ENCODE peak calls at places on chromosomes 4 and X, in five cellular contexts. E is AG08395, S is small intestine, J is cardiac fibroblast, Y is stomach. P is an unnamed sample.

GRCh38 chr4:67678612-67679011 is 22.3 kb downstream of the UBA6 start:
- DNase-seq in E (no peak), S (no peak), J (no peak), Y (no peak), P (no peak)

GRCh38 chrX:64580605-64581004 is 185.4 kb upstream of the MTMR8 start:
- DNase-seq in E (no peak), S (no peak), J (no peak), Y (no peak), P (no peak)

GRCh38 chr4:6768539-6768905 is 14.0 kb upstream of the KIAA0232 start:
- DNase-seq in E (peak), S (peak), J (peak), Y (no peak), P (no peak)

GRCh38 chr4:41796545-41797210 is 48.2 kb upstream of the PHOX2B start:
- DNase-seq in E (no peak), S (no peak), J (no peak), Y (no peak), P (no peak)

GRCh38 chrX:154775611-154776349 is 13.1 kb downstream of the DKC1 start:
- DNase-seq in E (no peak), S (peak), J (no peak), Y (no peak), P (no peak)

GRCh38 chr4:85445058-85445639 is 29.8 kb upstream of the ARHGAP24 start:
- DNase-seq in E (no peak), S (no peak), J (no peak), Y (no peak), P (no peak)

GRCh38 chr4:90542216-90542615 is 415.0 kb downstream of the CCSER1 start:
- DNase-seq in E (no peak), S (no peak), J (no peak), Y (no peak), P (no peak)

GRCh38 chrX:40154229-40154852 is 56.6 kb upstream of the BCOR start:
- DNase-seq in E (no peak), S (no peak), J (peak), Y (no peak), P (no peak)

GRCh38 chr4:184310171-184310567 is 92.5 kb upstream of the ENPP6 start:
- DNase-seq in E (no peak), S (peak), J (peak), Y (no peak), P (no peak)

GRCh38 chrX:10726647-10727046 is 106.3 kb upstream of the MID1 start:
- DNase-seq in E (peak), S (no peak), J (peak), Y (no peak), P (no peak)

GRCh38 chr4:26273308-26273980 is 47.4 kb upstream of the RBPJ start:
- DNase-seq in E (no peak), S (no peak), J (no peak), Y (no peak), P (no peak)

GRCh38 chr4:25524616-25525146 is 131.0 kb upstream of the SLC34A2 start:
- DNase-seq in E (no peak), S (no peak), J (no peak), Y (no peak), P (no peak)

GRCh38 chr4:76874176-76874575 is 23.8 kb downstream of the SOWAHB start:
- DNase-seq in E (no peak), S (no peak), J (no peak), Y (no peak), P (no peak)

GRCh38 chrX:120668357-120668756 is 38.5 kb upstream of the C1GALT1C1 start:
- DNase-seq in E (no peak), S (no peak), J (peak), Y (no peak), P (no peak)

GRCh38 chr4:130922955-130923354 is 1827.0 kb downstream of the C4orf33 start:
- DNase-seq in E (no peak), S (no peak), J (no peak), Y (no peak), P (no peak)

GRCh38 chr4:98261291-98262271 is at the start of gene RAP1GDS1:
- DNase-seq in E (peak), S (peak), J (peak), Y (peak), P (peak)

GRCh38 chr4:138981930-138982390 is 33.6 kb upstream of the NOCT start:
- DNase-seq in E (peak), S (no peak), J (peak), Y (no peak), P (peak)

GRCh38 chr4:110361921-110362320 is 114.0 kb upstream of the ENPEP start:
- DNase-seq in E (peak), S (no peak), J (peak), Y (no peak), P (no peak)

GRCh38 chrX:136046295-136046894 is 61.2 kb downstream of the SLC9A6 start:
- DNase-seq in E (no peak), S (no peak), J (peak), Y (no peak), P (no peak)

GRCh38 chrX:70437921-70438665 is 6.5 kb upstream of the DLG3 start:
- DNase-seq in E (no peak), S (no peak), J (peak), Y (no peak), P (no peak)

GRCh38 chr4:112514079-112514448 is 1.9 kb downstream of the NEUROG2 start:
- DNase-seq in E (no peak), S (no peak), J (no peak), Y (no peak), P (no peak)

GRCh38 chrX:67544871-67545771 is 1.3 kb downstream of the AR start:
- DNase-seq in E (no peak), S (no peak), J (peak), Y (no peak), P (no peak)

GRCh38 chr4:78939667-78940008 is 400 bp upstream of the PAQR3 start:
- DNase-seq in E (no peak), S (no peak), J (no peak), Y (no peak), P (no peak)

GRCh38 chr4:183906736-183907651 is 1.9 kb downstream of the STOX2 start:
- DNase-seq in E (no peak), S (no peak), J (no peak), Y (no peak), P (peak)

GRCh38 chr4:75545526-75545925 is 10.3 kb upstream of the ODAPH start:
- DNase-seq in E (peak), S (no peak), J (peak), Y (no peak), P (no peak)

GRCh38 chr4:54363037-54363436 is 133.9 kb downstream of the PDGFRA start:
- DNase-seq in E (no peak), S (no peak), J (no peak), Y (no peak), P (no peak)

GRCh38 chr4:157421365-157421764 is 200.8 kb downstream of the GRIA2 start:
- DNase-seq in E (no peak), S (no peak), J (no peak), Y (no peak), P (no peak)

GRCh38 chr4:98720871-98721480 is 62.6 kb upstream of the TSPAN5 start:
- DNase-seq in E (peak), S (no peak), J (peak), Y (no peak), P (no peak)

GRCh38 chrX:19564606-19565005 is 49.3 kb upstream of the MAP3K15 start:
- DNase-seq in E (no peak), S (no peak), J (peak), Y (no peak), P (no peak)

GRCh38 chr4:111986125-111986524 is 159.1 kb upstream of the FAM241A start:
- DNase-seq in E (no peak), S (no peak), J (no peak), Y (no peak), P (no peak)

GRCh38 chr4:6031831-6032230 is 13.6 kb upstream of the C4orf50 start:
- DNase-seq in E (no peak), S (no peak), J (no peak), Y (no peak), P (no peak)

GRCh38 chr4:85370400-85371032 is 104.4 kb upstream of the ARHGAP24 start:
- DNase-seq in E (peak), S (peak), J (peak), Y (peak), P (peak)